ENCODE peak calls at places on chromosomes 2 and 18, in seven cellular contexts. H is esophagus squamous epithelium, O is type B pancreatic cell, P is omental fat pad, L is heart left ventricle, X is AG09309, R is fibroblast of villous mesenchyme. W is an unnamed sample.

GRCh38 chr2:201116959-201117734 is 1.2 kb downstream of the CFLAR start:
- DNase-seq in H (no peak), O (no peak), P (no peak), L (no peak), X (peak), R (peak), W (no peak)

GRCh38 chr18:35582899-35583558 is 1.5 kb downstream of the GALNT1 start:
- DNase-seq in H (no peak), O (no peak), P (no peak), L (no peak), X (no peak), R (peak), W (no peak)

GRCh38 chr2:3598912-3599854 is 4.3 kb downstream of the COLEC11 start:
- DNase-seq in H (no peak), O (no peak), P (no peak), L (no peak), X (no peak), R (no peak), W (no peak)

GRCh38 chr2:17805166-17805565 is 11.1 kb upstream of the MSGN1 start:
- DNase-seq in H (no peak), O (peak), P (no peak), L (no peak), X (no peak), R (no peak), W (no peak)

GRCh38 chr2:20378891-20379519 is 28.4 kb upstream of the PUM2 start:
- DNase-seq in H (no peak), O (no peak), P (peak), L (peak), X (peak), R (peak), W (peak)

GRCh38 chr18:49645836-49646235 is 84.0 kb downstream of the LIPG start:
- DNase-seq in H (no peak), O (no peak), P (no peak), L (no peak), X (no peak), R (peak), W (no peak)

GRCh38 chr2:191319181-191319580 is 74.0 kb downstream of the MYO1B start:
- DNase-seq in H (no peak), O (no peak), P (no peak), L (no peak), X (no peak), R (peak), W (no peak)

GRCh38 chr18:60549338-60549960 is 176.9 kb upstream of the MC4R start:
- DNase-seq in H (no peak), O (no peak), P (no peak), L (no peak), X (peak), R (peak), W (no peak)

GRCh38 chr2:171763602-171764001 is 76.3 kb downstream of the DYNC1I2 start:
- DNase-seq in H (no peak), O (no peak), P (no peak), L (no peak), X (no peak), R (no peak), W (no peak)

GRCh38 chr2:76612764-76613163 is 902.0 kb upstream of the GCFC2 start:
- DNase-seq in H (no peak), O (no peak), P (no peak), L (no peak), X (no peak), R (no peak), W (no peak)

GRCh38 chr2:108594982-108595464 is 60.8 kb downstream of the LIMS1 start:
- DNase-seq in H (no peak), O (no peak), P (no peak), L (no peak), X (no peak), R (peak), W (no peak)

GRCh38 chr2:69770193-69770702 is 28.3 kb downstream of the ANXA4 start:
- DNase-seq in H (no peak), O (no peak), P (no peak), L (no peak), X (no peak), R (peak), W (no peak)

GRCh38 chr2:101125374-101125773 is 25.8 kb downstream of the TBC1D8 start:
- DNase-seq in H (no peak), O (no peak), P (no peak), L (no peak), X (no peak), R (peak), W (no peak)

GRCh38 chr2:123359636-123360035 is 665.5 kb upstream of the CNTNAP5 start:
- DNase-seq in H (no peak), O (no peak), P (no peak), L (no peak), X (no peak), R (no peak), W (no peak)

GRCh38 chr2:131058905-131059304 is 34.4 kb downstream of the FAM168B start:
- DNase-seq in H (no peak), O (no peak), P (no peak), L (no peak), X (no peak), R (no peak), W (no peak)

GRCh38 chr2:107737764-107738163 is 88.9 kb upstream of the RGPD4 start:
- DNase-seq in H (no peak), O (no peak), P (no peak), L (no peak), X (no peak), R (no peak), W (no peak)

GRCh38 chr18:9771261-9771976 is 63.3 kb downstream of the RAB31 start:
- DNase-seq in H (no peak), O (peak), P (peak), L (peak), X (no peak), R (peak), W (peak)

GRCh38 chr2:239263937-239264837 is 136.6 kb downstream of the HDAC4 start:
- DNase-seq in H (no peak), O (peak), P (no peak), L (peak), X (no peak), R (peak), W (no peak)

GRCh38 chr2:217642944-217643343 is 359.9 kb downstream of the TNS1 start:
- DNase-seq in H (no peak), O (no peak), P (no peak), L (no peak), X (no peak), R (no peak), W (no peak)

GRCh38 chr2:160353166-160353565 is 140.4 kb downstream of the RBMS1 start:
- DNase-seq in H (no peak), O (no peak), P (no peak), L (no peak), X (no peak), R (no peak), W (no peak)

GRCh38 chr2:230714122-230714453 is 1.4 kb downstream of the CAB39 start:
- DNase-seq in H (no peak), O (no peak), P (no peak), L (no peak), X (no peak), R (peak), W (no peak)

GRCh38 chr2:108271691-108272253 is 16.9 kb upstream of the SULT1C2 start:
- DNase-seq in H (no peak), O (no peak), P (no peak), L (no peak), X (no peak), R (peak), W (no peak)

GRCh38 chr2:1607971-1608688 is 136.2 kb downstream of the PXDN start:
- DNase-seq in H (no peak), O (no peak), P (no peak), L (no peak), X (no peak), R (no peak), W (no peak)

GRCh38 chr18:77130229-77131099 is 2.1 kb downstream of the MBP start:
- DNase-seq in H (no peak), O (no peak), P (no peak), L (no peak), X (no peak), R (no peak), W (no peak)

GRCh38 chr2:195695002-195695631 is 38.1 kb downstream of the SLC39A10 start:
- DNase-seq in H (no peak), O (no peak), P (no peak), L (no peak), X (no peak), R (no peak), W (no peak)

GRCh38 chr2:105078906-105079305 is 41.0 kb downstream of the MRPS9 start:
- DNase-seq in H (no peak), O (no peak), P (no peak), L (no peak), X (no peak), R (peak), W (no peak)

GRCh38 chr18:39647627-39648502 is 2082.3 kb upstream of the CELF4 start:
- DNase-seq in H (no peak), O (no peak), P (no peak), L (no peak), X (peak), R (peak), W (no peak)

GRCh38 chr2:106561356-106561755 is 74.2 kb downstream of the CD8B2 start:
- DNase-seq in H (no peak), O (no peak), P (no peak), L (no peak), X (no peak), R (no peak), W (no peak)

GRCh38 chr2:138180691-138181386 is 216.6 kb downstream of the HNMT start:
- DNase-seq in H (no peak), O (no peak), P (no peak), L (no peak), X (no peak), R (no peak), W (no peak)

GRCh38 chr2:65465857-65466256 is 33.5 kb upstream of the SPRED2 start:
- DNase-seq in H (no peak), O (no peak), P (no peak), L (no peak), X (no peak), R (no peak), W (no peak)

GRCh38 chr18:62131305-62131909 is 55.4 kb downstream of the PIGN start:
- DNase-seq in H (no peak), O (no peak), P (no peak), L (no peak), X (peak), R (peak), W (peak)

GRCh38 chr2:164060031-164060430 is 324.2 kb upstream of the FIGN start:
- DNase-seq in H (no peak), O (no peak), P (no peak), L (no peak), X (no peak), R (no peak), W (no peak)

GRCh38 chr2:174659069-174659900 is 61.7 kb upstream of the WIPF1 start:
- DNase-seq in H (no peak), O (no peak), P (no peak), L (no peak), X (no peak), R (no peak), W (no peak)

GRCh38 chr2:108911807-108912628 is 77.0 kb downstream of the EDAR start:
- DNase-seq in H (no peak), O (peak), P (no peak), L (no peak), X (no peak), R (no peak), W (no peak)

GRCh38 chr18:711330-711692 is 1.1 kb downstream of the ENOSF1 start:
- DNase-seq in H (no peak), O (no peak), P (no peak), L (no peak), X (no peak), R (no peak), W (no peak)

DNA sequence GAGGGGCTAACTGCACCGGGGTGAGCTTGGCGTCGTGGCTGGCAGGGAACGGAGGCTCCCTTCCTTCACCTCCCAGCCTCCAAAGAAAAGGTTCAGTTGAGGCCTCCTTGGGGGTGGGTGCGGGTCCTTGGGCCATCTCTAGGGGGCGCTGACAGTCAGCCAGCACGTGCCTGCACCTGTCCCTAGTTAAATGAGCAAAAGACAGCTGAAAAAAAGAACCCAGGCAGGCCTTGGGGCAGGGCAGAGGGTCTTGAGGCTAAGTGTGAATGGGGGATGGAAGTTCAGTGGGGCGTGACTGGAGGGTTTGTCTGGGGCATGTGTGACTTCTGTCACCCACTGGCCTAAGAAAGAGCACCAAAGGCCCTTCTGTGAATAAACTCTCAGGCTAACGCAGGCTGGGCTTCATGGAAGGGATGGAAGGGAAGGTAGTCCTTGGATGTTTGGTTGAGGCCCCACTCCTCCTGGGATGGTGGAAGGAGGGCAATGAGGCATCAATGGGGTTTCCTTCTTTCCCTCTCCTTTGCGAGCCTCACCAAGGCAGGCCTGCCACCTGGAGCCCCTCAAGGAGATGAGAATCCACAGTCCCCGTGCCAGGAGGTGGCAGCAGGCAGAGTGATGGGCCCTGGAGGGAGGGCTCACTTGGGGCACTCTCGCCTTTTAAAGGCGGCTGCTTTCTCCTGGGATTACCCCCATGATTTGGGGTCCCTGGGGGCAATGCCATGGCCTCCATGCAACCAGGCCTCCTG is 56.2 kb downstream of the ZFP36L2 start:
- DNase-seq in H (no peak), O (no peak), P (no peak), L (peak), X (no peak), R (no peak), W (no peak)
- TF ChIP-seq CTCF in H (peak), O (peak), P (no peak), L (peak), X (peak), R (peak), W (peak)

GRCh38 chr2:110741491-110741980 is 9.2 kb downstream of the ACOXL start:
- DNase-seq in H (no peak), O (no peak), P (no peak), L (no peak), X (no peak), R (peak), W (no peak)
- TF ChIP-seq CTCF in H (no peak), O (peak), P (no peak), L (no peak), X (no peak), R (peak), W (no peak)

DNA sequence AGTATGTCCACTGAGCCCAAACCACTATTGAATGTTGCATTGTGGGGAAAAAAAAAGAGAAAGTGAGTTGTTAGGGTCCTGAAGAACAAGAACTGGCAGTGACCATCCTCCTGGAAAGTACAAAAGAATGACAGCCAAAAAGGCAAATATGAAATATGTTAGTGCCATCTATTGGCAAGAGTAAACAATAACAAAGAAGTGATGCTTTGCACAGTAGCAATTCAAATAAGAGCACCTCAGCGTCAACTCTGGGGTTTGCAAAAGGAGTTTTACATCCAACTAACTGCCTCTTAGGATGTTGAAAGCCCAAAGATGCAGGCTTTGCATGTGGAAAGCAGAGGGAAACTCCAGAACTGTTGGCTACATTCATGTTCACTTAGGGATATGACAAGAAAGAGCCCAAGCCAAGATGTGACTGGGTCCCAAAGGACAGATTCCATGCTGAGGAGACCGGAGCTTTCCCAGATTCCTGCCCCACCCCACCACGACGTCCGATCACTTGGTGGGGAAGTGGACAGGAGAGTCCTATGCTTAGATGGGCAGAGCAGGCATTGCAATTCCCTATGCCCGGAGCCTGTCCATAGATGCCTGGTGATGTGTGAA is 15.6 kb downstream of the TRABD2A start:
- DNase-seq in H (no peak), O (no peak), P (no peak), L (no peak), X (no peak), R (peak), W (no peak)
- TF ChIP-seq CTCF in H (peak), O (peak), P (no peak), L (peak), X (no peak), R (peak), W (no peak)

DNA sequence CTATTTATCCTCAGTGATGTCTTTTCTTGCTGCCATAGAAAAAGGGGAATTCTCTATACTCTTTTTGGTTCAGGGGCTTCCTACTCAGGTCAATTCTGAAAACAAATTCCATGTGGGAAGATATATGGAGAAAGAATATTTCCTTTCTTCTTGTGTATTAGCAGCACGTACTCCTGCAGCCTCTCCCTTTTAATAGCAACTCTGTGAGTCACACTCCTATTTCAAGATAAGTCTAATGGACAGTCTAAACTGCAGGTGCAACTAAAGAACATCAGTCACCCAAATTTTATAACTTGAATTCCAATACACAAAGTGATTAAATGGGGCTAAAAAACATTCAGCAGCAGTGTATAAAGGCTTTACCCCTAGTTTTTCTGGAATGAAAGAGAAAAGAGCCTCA is 942.2 kb downstream of the CNTNAP5 start:
- DNase-seq in H (no peak), O (no peak), P (no peak), L (no peak), X (no peak), R (no peak), W (no peak)
- TF ChIP-seq CTCF in H (no peak), O (no peak), P (no peak), L (no peak), X (no peak), R (no peak), W (no peak)

DNA sequence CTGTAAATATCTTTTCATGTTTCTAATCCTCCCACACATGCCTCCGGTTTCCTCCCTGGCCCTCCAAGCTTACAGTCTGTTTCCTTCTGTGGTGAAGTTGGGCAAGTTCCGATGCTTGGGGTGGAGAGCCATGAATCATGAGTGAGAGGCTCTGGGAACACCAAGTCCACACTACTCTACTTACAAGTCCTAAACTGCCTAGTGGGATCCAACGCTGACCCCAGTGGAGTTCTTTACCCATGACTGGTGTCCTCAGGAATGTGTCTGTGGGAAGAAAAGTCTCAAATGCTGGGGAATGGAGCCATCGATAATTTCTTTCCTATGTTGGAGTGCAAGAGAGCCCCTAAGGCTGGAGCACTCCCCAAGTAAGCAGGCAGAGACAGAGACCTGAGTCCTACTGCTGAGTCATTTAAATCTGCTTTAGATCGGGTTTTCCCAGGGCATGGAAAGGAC is 73.5 kb upstream of the KLF7 start:
- DNase-seq in H (peak), O (no peak), P (peak), L (peak), X (peak), R (peak), W (no peak)
- TF ChIP-seq CTCF in H (no peak), O (no peak), P (no peak), L (no peak), X (no peak), R (no peak), W (no peak)

W was measured in mesothelial cell of epicardium.